ENCODE peak calls at places on chromosomes 1 and 21, in eight cellular contexts. X is Calu3; I is putamen; P is activated T-helper 1 cell treated with Interleukin-2 at 50 U/mL for 16 hours; T is stimulated activated CD4-positive, alpha-beta T cell treated with anti-CD3 and anti-CD28 coated beads, Interleukin-4, amount 100 ng/mL, for 4 hours; V is H54; G is NCI-H510A; R is progenitor cell of endocrine pancreas. D is an unnamed sample.
A peak's percentile ranks its signal among the peaks of the same experiment; 100 is the strongest.

GRCh38 chr1:211822677-211823426 is 7.7 kb downstream of the LPGAT1 start:
- DNase-seq in X (no peak), I (no peak), P (no peak), T (no peak), V (no peak), G (no peak), R (no peak), D (no peak)

GRCh38 chr1:7561936-7562728 is 209.0 kb upstream of the VAMP3 start:
- DNase-seq in X (no peak), I (no peak), P (no peak), T (no peak), V (no peak), G (no peak), R (no peak), D (no peak)

GRCh38 chr1:57217905-57218304 is 206.0 kb downstream of the DAB1 start:
- DNase-seq in X (no peak), I (no peak), P (no peak), T (no peak), V (no peak), G (no peak), R (no peak), D (no peak)

GRCh38 chr1:119097380-119097779 is 43.1 kb downstream of the WARS2 start:
- DNase-seq in X (no peak), I (no peak), P (no peak), T (no peak), V (no peak), G (no peak), R (no peak), D (no peak)

GRCh38 chr1:224433041-224433670 is 1.4 kb downstream of the WDR26 start:
- DNase-seq in X (peak; percentile 21), I (peak; percentile 23), P (no peak), T (peak; percentile 23), V (peak; percentile 7), G (no peak), R (no peak), D (peak; percentile 25)

GRCh38 chr1:93845554-93846150 is 33.4 kb downstream of the DNTTIP2 start:
- DNase-seq in X (peak; percentile 18), I (no peak), P (no peak), T (peak; percentile 54), V (peak; percentile 39), G (no peak), R (no peak), D (peak; percentile 17)

GRCh38 chr1:25707280-25708016 is 90.9 kb downstream of the MAN1C1 start:
- DNase-seq in X (no peak), I (no peak), P (no peak), T (no peak), V (no peak), G (no peak), R (no peak), D (no peak)

GRCh38 chr21:8989883-8990325 is 1531.5 kb upstream of the TPTE start:
- DNase-seq in X (peak; percentile 69), I (no peak), P (no peak), T (no peak), V (no peak), G (no peak), R (no peak), D (no peak)

GRCh38 chr1:198676253-198676652 is 37.4 kb downstream of the PTPRC start:
- DNase-seq in X (no peak), I (no peak), P (no peak), T (no peak), V (no peak), G (no peak), R (no peak), D (no peak)